ENCODE peak calls at places on chromosomes 6 and 20, in seven cellular contexts. F is AG09309; A is left lung; H is ovary; Y is activated T-cell treated with anti-CD3 and anti-CD28 coated beads, Interleukin-2, amount 50 U/mL, for 24 hours; Q is A549; M is fibroblast of lung. Z is an unnamed sample.

GRCh38 chr20:39967806-39968205 is 721.2 kb downstream of the MAFB start:
- DNase-seq in A (no peak), F (no peak), M (no peak), H (no peak), Q (no peak), Y (no peak), Z (no peak)

GRCh38 chr20:402898-403581 is 5.1 kb upstream of the RBCK1 start:
- DNase-seq in Q (no peak), H (no peak), A (no peak), F (no peak), M (no peak), Y (no peak), Z (no peak)

GRCh38 chr20:19397676-19398075 is 185.2 kb downstream of the SLC24A3 start:
- DNase-seq in F (no peak), Y (no peak), Q (no peak), M (no peak), H (no peak), A (no peak), Z (no peak)

GRCh38 chr6:6131492-6132109 is 124.9 kb upstream of the NRN1 start:
- DNase-seq in M (no peak), Q (peak; percentile 23), F (no peak), H (no peak), Y (no peak), A (no peak), Z (no peak)

GRCh38 chr6:5679696-5680494 is 326.8 kb downstream of the NRN1 start:
- DNase-seq in F (no peak), A (no peak), Y (no peak), Q (no peak), M (no peak), H (no peak), Z (no peak)

GRCh38 chr6:54813901-54814300 is 32.7 kb upstream of the FAM83B start:
- DNase-seq in F (no peak), A (no peak), Y (no peak), M (peak; percentile 29), H (no peak), Q (no peak), Z (no peak)

GRCh38 chr6:90765895-90766294 is 179.0 kb upstream of the MAP3K7 start:
- DNase-seq in F (no peak), A (no peak), Q (no peak), H (no peak), Y (no peak), M (no peak), Z (no peak)

GRCh38 chr20:60108397-60108796 is 150.2 kb downstream of the CDH26 start:
- DNase-seq in H (no peak), Y (no peak), M (peak; percentile 26), Q (no peak), A (no peak), F (peak; percentile 11), Z (no peak)

GRCh38 chr6:25296980-25297379 is 17.8 kb downstream of the CARMIL1 start:
- DNase-seq in F (no peak), Q (no peak), Y (no peak), H (no peak), A (no peak), M (peak; percentile 80), Z (no peak)

GRCh38 chr6:153790048-153790447 is 249.0 kb upstream of the OPRM1 start:
- DNase-seq in A (peak; percentile 39), Y (no peak), Q (peak; percentile 43), F (no peak), M (peak; percentile 88), H (no peak), Z (peak; percentile 83)

GRCh38 chr6:136600818-136601217 is 50.6 kb upstream of the MAP7 start:
- DNase-seq in H (no peak), M (peak; percentile 67), F (no peak), Y (no peak), A (no peak), Q (no peak), Z (no peak)

GRCh38 chr6:72890671-72891070 is 268.8 kb downstream of the KCNQ5 start:
- DNase-seq in Q (no peak), F (no peak), M (peak; percentile 19), H (no peak), A (no peak), Y (no peak), Z (peak; percentile 31)

GRCh38 chr20:23103284-23104018 is 17.3 kb upstream of the CD93 start:
- DNase-seq in M (peak; percentile 26), F (no peak), Q (no peak), A (no peak), H (no peak), Y (no peak), Z (no peak)

GRCh38 chr6:97586344-97586743 is 303.3 kb upstream of the MMS22L start:
- DNase-seq in Q (peak; percentile 4), A (no peak), M (peak; percentile 43), F (no peak), Y (no peak), H (no peak), Z (no peak)

GRCh38 chr20:52047811-52048302 is 143.7 kb downstream of the ZFP64 start:
- DNase-seq in Y (peak; percentile 39), M (peak; percentile 53), A (no peak), Q (no peak), H (no peak), F (no peak), Z (peak; percentile 41)

GRCh38 chr6:85771455-85771854 is 128.8 kb upstream of the SYNCRIP start:
- DNase-seq in Y (no peak), M (no peak), F (no peak), Q (no peak), A (no peak), H (no peak), Z (no peak)

GRCh38 chr6:63567966-63568365 is 4.3 kb upstream of the LOC128125822 start:
- DNase-seq in Y (no peak), F (no peak), M (no peak), A (no peak), H (no peak), Q (no peak), Z (no peak)

GRCh38 chr20:57600324-57601210 is 19.7 kb downstream of the ZBP1 start:
- DNase-seq in F (no peak), H (no peak), Q (peak; percentile 23), A (peak; percentile 17), M (no peak), Y (no peak), Z (no peak)

GRCh38 chr20:13862245-13862644 is 77.4 kb downstream of the NDUFAF5 start:
- DNase-seq in H (no peak), F (no peak), M (no peak), Q (no peak), Y (no peak), A (no peak), Z (no peak)

GRCh38 chr6:4967301-4968030 is 36.4 kb downstream of the RPP40 start:
- DNase-seq in A (no peak), H (no peak), Y (no peak), Q (no peak), F (no peak), M (peak; percentile 20), Z (no peak)

GRCh38 chr6:44730771-44731391 is 343.4 kb downstream of the CDC5L start:
- DNase-seq in M (peak; percentile 79), F (peak; percentile 70), H (no peak), Q (no peak), Y (no peak), A (no peak), Z (peak; percentile 66)

GRCh38 chr20:33165416-33166055 is 2.4 kb upstream of the BPIFA2 start:
- DNase-seq in M (no peak), Q (no peak), Y (no peak), A (no peak), H (no peak), F (no peak), Z (no peak)

GRCh38 chr6:106324726-106325335 is 729 bp downstream of the ATG5 start:
- DNase-seq in Q (no peak), F (no peak), Y (no peak), M (peak; percentile 5), H (no peak), A (no peak), Z (no peak)

GRCh38 chr6:20953019-20953418 is 418.8 kb downstream of the CDKAL1 start:
- DNase-seq in M (no peak), A (no peak), F (no peak), H (no peak), Y (no peak), Q (no peak), Z (no peak)

GRCh38 chr20:11687546-11688292 is 230.0 kb upstream of the BTBD3 start:
- DNase-seq in Y (no peak), A (no peak), Q (peak; percentile 59), M (no peak), H (no peak), F (no peak), Z (no peak)

GRCh38 chr6:44649365-44650025 is 262.0 kb downstream of the CDC5L start:
- DNase-seq in Y (no peak), M (peak; percentile 78), F (peak; percentile 39), A (no peak), H (no peak), Q (no peak), Z (peak; percentile 62)

GRCh38 chr6:169589699-169590257 is 112.1 kb downstream of the WDR27 start:
- DNase-seq in M (no peak), H (no peak), A (no peak), F (no peak), Q (no peak), Y (no peak), Z (no peak)

GRCh38 chr20:30506100-30506499 is 751.4 kb upstream of the DEFB115 start:
- DNase-seq in M (no peak), H (no peak), A (no peak), Q (no peak), Y (no peak), F (no peak), Z (no peak)

GRCh38 chr20:41632896-41633295 is 14.7 kb upstream of the CHD6 start:
- DNase-seq in M (peak; percentile 12), F (no peak), Q (no peak), Y (no peak), A (no peak), H (no peak), Z (peak; percentile 39)

GRCh38 chr6:25266425-25267135 is 12.6 kb upstream of the CARMIL1 start:
- DNase-seq in Y (no peak), H (no peak), Q (no peak), M (no peak), F (no peak), A (no peak), Z (no peak)

GRCh38 chr6:20366082-20366834 is 35.4 kb upstream of the E2F3 start:
- DNase-seq in M (no peak), A (no peak), Q (no peak), Y (peak; percentile 38), H (no peak), F (no peak), Z (no peak)

GRCh38 chr6:9197726-9198125 is 762.4 kb upstream of the SLC35B3 start:
- DNase-seq in Y (no peak), H (no peak), Q (no peak), M (no peak), A (no peak), F (no peak), Z (no peak)

GRCh38 chr20:59515013-59515905 is 89.1 kb upstream of the PHACTR3 start:
- DNase-seq in A (peak; percentile 83), H (peak; percentile 64), F (peak; percentile 4), Y (no peak), Q (peak; percentile 68), M (peak; percentile 38), Z (no peak)

GRCh38 chr6:99467509-99468106 is 42.5 kb upstream of the PNISR start:
- DNase-seq in Y (no peak), M (peak; percentile 52), Q (peak; percentile 13), A (no peak), F (no peak), H (no peak), Z (no peak)

GRCh38 chr20:46857061-46857831 is 37.4 kb upstream of the EYA2 start:
- DNase-seq in M (no peak), H (no peak), Q (no peak), A (no peak), Y (no peak), F (no peak), Z (no peak)

GRCh38 chr20:42686057-42686456 is 503.6 kb downstream of the PTPRT start:
- DNase-seq in Y (no peak), M (no peak), Q (no peak), F (no peak), A (no peak), H (no peak), Z (no peak)

GRCh38 chr6:139452176-139452876 is 77.9 kb upstream of the CITED2 start:
- DNase-seq in H (no peak), Y (no peak), F (peak; percentile 38), Q (no peak), A (no peak), M (peak; percentile 86), Z (peak; percentile 68)

GRCh38 chr6:52233975-52234823 is 10.1 kb downstream of the IL17F start:
- DNase-seq in Y (no peak), M (peak; percentile 33), H (no peak), F (peak; percentile 50), Q (peak; percentile 59), A (no peak), Z (peak; percentile 57)

Z was measured in skeletal muscle cell.